ENCODE peak calls at places on chromosomes 11 and 22, in four cellular contexts. B is AG10803, G is fibroblast of mammary gland, Z is ovary. E is an unnamed sample.

GRCh38 chr22:33658775-33659174 is 261.5 kb downstream of the LARGE1 start:
- DNase-seq in B (peak; percentile 90), G (peak; percentile 86), Z (no peak), E (no peak)

GRCh38 chr11:57802411-57802810 is 40.8 kb downstream of the CTNND1 start:
- DNase-seq in B (no peak), G (no peak), Z (no peak), E (no peak)

GRCh38 chr11:83472831-83473230 is 186.7 kb upstream of the CCDC90B start:
- DNase-seq in B (no peak), G (no peak), Z (no peak), E (no peak)

GRCh38 chr11:103773059-103773458 is 263.4 kb upstream of the DDI1 start:
- DNase-seq in B (peak; percentile 91), G (peak; percentile 95), Z (no peak), E (peak; percentile 63)

GRCh38 chr22:36352775-36353507 is 34.8 kb downstream of the MYH9 start:
- DNase-seq in B (no peak), G (peak; percentile 91), Z (peak; percentile 87), E (no peak)

GRCh38 chr11:72685560-72686480 is 11.6 kb upstream of the PDE2A start:
- DNase-seq in B (peak; percentile 86), G (peak; percentile 81), Z (peak; percentile 62), E (no peak)

GRCh38 chr22:32042924-32043323 is at the start of gene SLC5A1:
- DNase-seq in B (no peak), G (no peak), Z (no peak), E (no peak)

GRCh38 chr11:68659158-68659921 is 25.0 kb upstream of the GAL start:
- DNase-seq in B (peak; percentile 83), G (peak; percentile 99), Z (peak; percentile 90), E (peak; percentile 87)

GRCh38 chr22:25663654-25664053 is 78.3 kb upstream of the MYO18B start:
- DNase-seq in B (no peak), G (no peak), Z (no peak), E (no peak)

GRCh38 chr11:121048464-121049233 is 24.7 kb downstream of the TBCEL start:
- DNase-seq in B (no peak), G (peak; percentile 19), Z (no peak), E (no peak)

GRCh38 chr11:78576549-78577097 is 2.0 kb upstream of the NARS2 start:
- DNase-seq in B (no peak), G (no peak), Z (no peak), E (no peak)

GRCh38 chr22:21876486-21877176 is 9.2 kb upstream of the MAPK1 start:
- DNase-seq in B (peak; percentile 57), G (peak; percentile 73), Z (no peak), E (peak; percentile 91)

GRCh38 chr11:121672630-121673487 is 220.1 kb upstream of the SORL1-AS1 start:
- DNase-seq in B (peak; percentile 76), G (peak; percentile 41), Z (peak; percentile 44), E (no peak)

GRCh38 chr11:60396790-60397189 is 531 bp downstream of the MS4A14 start:
- DNase-seq in B (no peak), G (no peak), Z (no peak), E (no peak)

GRCh38 chr11:21321530-21321929 is 652.1 kb downstream of the NELL1 start:
- DNase-seq in B (no peak), G (no peak), Z (no peak), E (no peak)

GRCh38 chr11:126194121-126194543 is 17.3 kb downstream of the RPUSD4 start:
- DNase-seq in B (peak; percentile 40), G (peak; percentile 58), Z (peak; percentile 61), E (peak; percentile 43)

GRCh38 chr11:126655807-126656128 is 300.3 kb downstream of the ST3GAL4 start:
- DNase-seq in B (no peak), G (peak; percentile 21), Z (no peak), E (peak; percentile 3)

GRCh38 chr11:128029219-128029722 is 558.1 kb downstream of the ETS1 start:
- DNase-seq in B (peak; percentile 34), G (peak; percentile 76), Z (no peak), E (no peak)

GRCh38 chr11:15663778-15664218 is 549.1 kb downstream of the INSC start:
- DNase-seq in B (no peak), G (no peak), Z (no peak), E (no peak)

GRCh38 chr11:93532285-93532789 is 10.9 kb downstream of the SMCO4 start:
- DNase-seq in B (no peak), G (peak; percentile 59), Z (no peak), E (no peak)

GRCh38 chr11:17164361-17165246 is 43.2 kb downstream of the PIK3C2A start:
- DNase-seq in B (peak; percentile 21), G (peak; percentile 46), Z (no peak), E (no peak)

GRCh38 chr22:36371920-36372319 is 15.8 kb downstream of the MYH9 start:
- DNase-seq in B (no peak), G (no peak), Z (no peak), E (no peak)

GRCh38 chr11:3195251-3196160 is 23.1 kb downstream of the MRGPRG start:
- DNase-seq in B (peak; percentile 15), G (peak; percentile 30), Z (no peak), E (no peak)

GRCh38 chr11:26134481-26135355 is 197.2 kb upstream of the ANO3 start:
- DNase-seq in B (peak; percentile 3), G (peak; percentile 24), Z (no peak), E (no peak)

GRCh38 chr11:125990244-125990643 is 44.4 kb downstream of the VSIG10L2 start:
- DNase-seq in B (peak; percentile 43), G (peak; percentile 87), Z (no peak), E (peak; percentile 4)

GRCh38 chr11:90805172-90805571 is 582.3 kb upstream of the CHORDC1 start:
- DNase-seq in B (no peak), G (no peak), Z (no peak), E (no peak)

GRCh38 chr22:18975434-18976196 is 39.5 kb upstream of the PRODH start:
- DNase-seq in B (no peak), G (no peak), Z (no peak), E (no peak)

GRCh38 chr11:107050126-107050525 is 31.9 kb upstream of the GUCY1A2 start:
- DNase-seq in B (no peak), G (peak; percentile 41), Z (no peak), E (no peak)

GRCh38 chr11:59029490-59029889 is 56.6 kb upstream of the GLYATL1B start:
- DNase-seq in B (no peak), G (no peak), Z (no peak), E (no peak)

GRCh38 chr11:130652671-130653335 is 204.4 kb downstream of the ADAMTS15 start:
- DNase-seq in B (peak; percentile 95), G (peak; percentile 96), Z (peak; percentile 61), E (no peak)

GRCh38 chr22:31347251-31348008 is 1.3 kb upstream of the PATZ1 start:
- DNase-seq in B (peak; percentile 67), G (peak; percentile 65), Z (peak; percentile 77), E (peak; percentile 44)

GRCh38 chr11:122242731-122243130 is 126.7 kb upstream of the BLID start:
- DNase-seq in B (no peak), G (no peak), Z (no peak), E (no peak)

GRCh38 chr11:117834838-117835443 is 10.4 kb upstream of the FXYD2 start:
- DNase-seq in B (no peak), G (no peak), Z (peak; percentile 30), E (no peak)

GRCh38 chr22:25754527-25755202 is 12.7 kb downstream of the MYO18B start:
- DNase-seq in B (peak; percentile 83), G (peak; percentile 94), Z (no peak), E (no peak)

GRCh38 chr22:23751441-23751996 is 607 bp upstream of the ZNF70 start:
- DNase-seq in B (peak; percentile 17), G (peak; percentile 17), Z (peak; percentile 61), E (no peak)

GRCh38 chr22:23753371-23753770 is 854 bp downstream of the VPREB3 start:
- DNase-seq in B (no peak), G (no peak), Z (no peak), E (no peak)

GRCh38 chr22:23754220-23754919 is at the start of gene VPREB3:
- DNase-seq in B (no peak), G (no peak), Z (no peak), E (no peak)

GRCh38 chr22:23752090-23752691 is 1.3 kb upstream of the ZNF70 start:
- DNase-seq in B (no peak), G (no peak), Z (peak; percentile 47), E (no peak)

GRCh38 chr22:23752750-23753149 is 1.5 kb downstream of the VPREB3 start:
- DNase-seq in B (no peak), G (no peak), Z (no peak), E (no peak)
- TF ChIP-seq CTCF in B (no peak), G (no peak), Z (no peak), E (no peak)

DNA sequence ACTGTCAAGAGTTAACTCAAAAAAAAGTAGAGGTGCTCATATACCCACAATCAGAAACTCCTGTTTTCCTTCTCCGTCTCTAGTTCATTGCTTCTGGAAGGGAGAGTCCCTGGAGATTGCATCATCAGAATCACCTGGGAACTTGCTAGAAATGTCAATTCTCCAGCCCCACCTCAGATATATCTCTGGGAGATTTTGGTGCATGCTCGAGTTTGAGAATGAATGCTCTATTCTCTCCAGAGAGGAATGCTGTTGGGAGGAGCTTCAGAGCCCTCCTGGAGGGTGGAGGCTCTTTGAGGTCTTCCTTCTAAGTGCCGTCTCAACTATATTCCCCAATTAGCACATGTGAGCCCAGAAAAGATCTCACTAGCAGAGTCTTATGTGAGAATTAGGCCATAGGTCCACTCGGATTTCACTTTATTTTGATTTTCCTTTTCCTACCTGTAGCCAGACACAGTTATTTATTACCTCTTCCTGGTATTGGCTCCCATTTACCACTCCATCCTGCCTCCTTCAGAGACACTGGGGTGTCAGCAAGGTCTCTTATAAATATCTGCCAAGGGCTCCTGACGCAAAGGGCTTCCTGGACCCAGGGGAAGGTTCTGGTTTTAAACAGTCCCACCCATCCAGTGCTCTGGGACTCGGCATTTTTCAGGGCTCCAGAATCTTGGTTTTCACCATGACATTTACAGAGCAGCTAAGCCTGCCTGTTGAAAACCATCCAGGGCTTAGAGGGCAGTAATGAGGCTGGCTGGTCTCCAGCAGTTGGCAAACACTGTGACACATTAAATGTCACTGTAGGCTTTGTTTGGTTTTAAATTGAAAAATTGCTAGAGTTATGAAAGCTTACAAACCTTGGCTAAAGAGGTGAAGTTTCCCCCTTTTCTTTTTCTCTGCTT is 136.2 kb downstream of the CD44 start:
- DNase-seq in B (peak; percentile 66), G (no peak), Z (no peak), E (peak; percentile 25)
- TF ChIP-seq CTCF in B (no peak), G (no peak), Z (no peak), E (no peak)

DNA sequence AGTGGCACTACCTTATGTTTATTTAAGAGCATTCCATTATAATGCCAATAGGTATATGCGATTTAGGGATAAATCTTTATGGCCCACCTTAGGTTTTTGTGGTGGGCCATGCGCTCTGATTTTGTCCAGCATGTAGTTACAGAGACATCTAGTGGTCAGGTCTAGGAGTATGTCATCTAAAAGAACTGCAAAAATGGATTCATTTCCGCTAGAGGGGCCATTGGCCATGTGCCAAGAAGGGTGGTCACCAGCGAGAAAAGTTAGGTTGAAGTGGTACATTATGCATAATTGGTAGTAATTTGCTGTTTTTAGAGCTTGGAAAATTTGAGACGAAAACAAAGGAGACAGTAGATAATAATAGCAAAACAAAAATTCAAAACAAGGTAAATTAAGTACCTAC is 27.7 kb downstream of the LRRC4C start:
- DNase-seq in B (no peak), G (no peak), Z (no peak), E (no peak)
- TF ChIP-seq CTCF in B (no peak), G (peak; percentile 10), Z (no peak), E (peak; percentile 54)

GRCh38 chr11:13427440-13427839 is 35.6 kb downstream of the BTBD10 start:
- DNase-seq in B (no peak), G (no peak), Z (no peak), E (no peak)
- TF ChIP-seq CTCF in B (no peak), G (no peak), Z (no peak), E (no peak)